ENCODE peak calls at places on chromosome 2, in four cellular contexts. E, R, Q and D are unnamed samples.
A peak's percentile ranks its signal among the peaks of the same experiment; 100 is the strongest.

GRCh38 chr2:173058673-173059072 is 17.0 kb upstream of the MAP3K20 start:
- DNase-seq in Q (no peak), E (no peak), R (no peak), D (no peak)

GRCh38 chr2:220181158-220181557 is 553.7 kb downstream of the SLC4A3 start:
- DNase-seq in Q (no peak), E (no peak), R (no peak), D (no peak)

GRCh38 chr2:104078431-104079157 is 775.3 kb upstream of the POU3F3 start:
- DNase-seq in Q (no peak), R (no peak), E (no peak), D (no peak)

GRCh38 chr2:88831792-88832248 is 140.3 kb downstream of the RPIA start:
- DNase-seq in Q (peak; percentile 40), E (no peak), R (peak; percentile 42), D (peak; percentile 70)

GRCh38 chr2:156125018-156125417 is 207.5 kb downstream of the NR4A2 start:
- DNase-seq in Q (no peak), R (no peak), E (no peak), D (no peak)

GRCh38 chr2:202877699-202878098 is 6.1 kb upstream of the ICA1L start:
- DNase-seq in Q (no peak), R (no peak), E (no peak), D (no peak)

GRCh38 chr2:10884530-10885478 is 26.9 kb upstream of the KCNF1 start:
- DNase-seq in Q (no peak), R (no peak), E (no peak), D (no peak)

GRCh38 chr2:240143276-240143675 is 2.8 kb upstream of the OTOS start:
- DNase-seq in E (no peak), R (no peak), Q (no peak), D (no peak)

GRCh38 chr2:217834744-217835513 is 167.9 kb downstream of the TNS1 start:
- DNase-seq in E (no peak), R (no peak), Q (no peak), D (no peak)

GRCh38 chr2:144239306-144239705 is 280.6 kb downstream of the ZEB2 start:
- DNase-seq in E (no peak), Q (no peak), R (no peak), D (no peak)

GRCh38 chr2:98524168-98524567 is 79.5 kb downstream of the INPP4A start:
- DNase-seq in R (no peak), Q (no peak), E (no peak), D (no peak)

GRCh38 chr2:212677466-212677865 is 138.9 kb upstream of the ERBB4 start:
- DNase-seq in R (no peak), Q (no peak), E (no peak), D (no peak)

GRCh38 chr2:107529146-107529545 is 297.5 kb upstream of the RGPD4 start:
- DNase-seq in E (no peak), R (no peak), Q (no peak), D (no peak)

GRCh38 chr2:170940066-170940465 is 11.0 kb downstream of the GORASP2 start:
- DNase-seq in Q (no peak), R (no peak), E (no peak), D (no peak)

GRCh38 chr2:117432746-117433145 is 381.7 kb upstream of the DDX18 start:
- DNase-seq in E (no peak), Q (no peak), R (no peak), D (no peak)

GRCh38 chr2:8599421-8600242 is 82.2 kb upstream of the ID2 start:
- DNase-seq in R (no peak), E (no peak), Q (no peak), D (no peak)

GRCh38 chr2:42602218-42602936 is 33.9 kb downstream of the MTA3 start:
- DNase-seq in E (no peak), R (no peak), Q (peak; percentile 9), D (no peak)

GRCh38 chr2:220899492-220899891 is 672.6 kb downstream of the EPHA4 start:
- DNase-seq in E (no peak), Q (no peak), R (no peak), D (no peak)

GRCh38 chr2:158816797-158817196 is 21.7 kb downstream of the DAPL1 start:
- DNase-seq in E (no peak), Q (no peak), R (no peak), D (no peak)

GRCh38 chr2:152657042-152657441 is 60.2 kb downstream of the PRPF40A start:
- DNase-seq in R (no peak), Q (peak; percentile 17), E (no peak), D (peak; percentile 12)

GRCh38 chr2:43041167-43041566 is 185.2 kb downstream of the ZFP36L2 start:
- DNase-seq in Q (no peak), R (no peak), E (no peak), D (no peak)

GRCh38 chr2:233798335-233799086 is 20.4 kb downstream of the MROH2A start:
- DNase-seq in R (no peak), E (no peak), Q (no peak), D (no peak)

GRCh38 chr2:235740821-235741220 is 247.0 kb downstream of the AGAP1 start:
- DNase-seq in Q (no peak), R (no peak), E (no peak), D (no peak)

GRCh38 chr2:120434487-120434886 is 88.6 kb downstream of the INHBB start:
- DNase-seq in E (peak; percentile 76), Q (no peak), R (no peak), D (no peak)

GRCh38 chr2:1742680-1743395 is 1.5 kb downstream of the PXDN start:
- DNase-seq in R (no peak), Q (no peak), E (no peak), D (no peak)
- TF ChIP-seq CTCF in R (peak; percentile 45), Q (no peak), E (peak; percentile 70), D (no peak)

GRCh38 chr2:132669854-132670103 is 226 bp downstream of the LYPD1 start:
- DNase-seq in Q (peak; percentile 14), E (no peak), R (no peak), D (no peak)

GRCh38 chr2:132668189-132668833 is 1.7 kb downstream of the LYPD1 start:
- DNase-seq in R (no peak), E (no peak), Q (no peak), D (no peak)

GRCh38 chr2:132670961-132671781 is 1.2 kb upstream of the LYPD1 start:
- DNase-seq in Q (no peak), R (peak; percentile 27), E (peak; percentile 64), D (no peak)

GRCh38 chr2:132668986-132669853 is 785 bp downstream of the LYPD1 start:
- DNase-seq in E (no peak), R (no peak), Q (no peak), D (no peak)

DNA sequence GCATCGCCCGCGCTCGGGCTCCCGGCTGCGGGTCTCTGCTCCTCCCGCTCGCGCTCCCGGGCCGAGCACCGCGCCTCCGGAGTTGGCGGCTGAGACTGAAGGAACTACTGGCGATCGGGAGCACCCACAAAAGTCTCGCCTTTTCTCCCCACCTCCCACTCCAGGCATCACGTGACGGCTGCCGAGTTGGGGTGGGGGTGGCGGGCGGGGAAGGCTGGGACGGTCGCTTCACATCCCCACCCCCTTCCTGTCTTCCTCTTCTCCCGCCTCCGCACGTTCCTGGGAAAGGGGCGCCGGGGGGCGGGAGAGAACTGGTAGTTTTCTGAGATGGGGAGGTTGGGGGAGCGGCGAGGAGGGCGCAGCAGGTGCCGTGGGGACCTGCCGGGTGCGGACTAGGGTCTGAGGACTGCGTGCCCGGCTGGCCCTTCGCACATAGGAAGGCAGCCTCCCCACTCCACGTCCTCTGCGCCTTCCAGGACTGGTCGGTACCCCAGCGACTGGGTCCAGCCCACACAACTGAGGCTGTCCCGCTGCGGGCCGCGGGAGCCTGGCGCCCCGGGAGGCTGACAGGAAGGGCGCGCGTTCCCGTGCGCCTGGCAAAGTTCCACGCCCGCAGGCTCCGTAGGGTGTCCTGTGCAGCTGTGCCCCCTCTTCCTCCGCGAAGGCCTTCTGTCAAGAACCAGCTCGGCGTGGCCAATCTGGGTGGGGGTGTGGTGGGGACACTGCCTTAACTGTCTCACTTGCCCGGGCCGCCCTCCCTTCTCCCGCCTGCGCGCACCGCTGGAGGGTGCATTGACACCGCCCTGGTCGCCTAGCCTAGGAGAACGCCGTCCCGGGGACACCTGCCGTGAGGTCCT is at the start of gene LYPD1:
- DNase-seq in R (no peak), Q (peak; percentile 11), E (no peak), D (no peak)
- TF ChIP-seq CTCF in R (no peak), Q (no peak), E (no peak), D (no peak)

GRCh38 chr2:241764272-241765241 is 12.1 kb upstream of the GAL3ST2 start:
- DNase-seq in E (no peak), Q (no peak), R (no peak), D (no peak)
- TF ChIP-seq CTCF in E (no peak), Q (no peak), R (no peak), D (no peak)

GRCh38 chr2:72950558-72951255 is 33.4 kb downstream of the EMX1 start:
- DNase-seq in Q (no peak), E (no peak), R (no peak), D (no peak)

GRCh38 chr2:72952961-72953360 is 35.6 kb downstream of the EMX1 start:
- DNase-seq in R (no peak), E (no peak), Q (no peak), D (no peak)

GRCh38 chr2:72953528-72953927 is 36.2 kb downstream of the EMX1 start:
- DNase-seq in R (no peak), E (no peak), Q (no peak), D (no peak)

GRCh38 chr2:72951303-72952095 is 34.2 kb downstream of the EMX1 start:
- DNase-seq in R (no peak), Q (no peak), E (no peak), D (no peak)

DNA sequence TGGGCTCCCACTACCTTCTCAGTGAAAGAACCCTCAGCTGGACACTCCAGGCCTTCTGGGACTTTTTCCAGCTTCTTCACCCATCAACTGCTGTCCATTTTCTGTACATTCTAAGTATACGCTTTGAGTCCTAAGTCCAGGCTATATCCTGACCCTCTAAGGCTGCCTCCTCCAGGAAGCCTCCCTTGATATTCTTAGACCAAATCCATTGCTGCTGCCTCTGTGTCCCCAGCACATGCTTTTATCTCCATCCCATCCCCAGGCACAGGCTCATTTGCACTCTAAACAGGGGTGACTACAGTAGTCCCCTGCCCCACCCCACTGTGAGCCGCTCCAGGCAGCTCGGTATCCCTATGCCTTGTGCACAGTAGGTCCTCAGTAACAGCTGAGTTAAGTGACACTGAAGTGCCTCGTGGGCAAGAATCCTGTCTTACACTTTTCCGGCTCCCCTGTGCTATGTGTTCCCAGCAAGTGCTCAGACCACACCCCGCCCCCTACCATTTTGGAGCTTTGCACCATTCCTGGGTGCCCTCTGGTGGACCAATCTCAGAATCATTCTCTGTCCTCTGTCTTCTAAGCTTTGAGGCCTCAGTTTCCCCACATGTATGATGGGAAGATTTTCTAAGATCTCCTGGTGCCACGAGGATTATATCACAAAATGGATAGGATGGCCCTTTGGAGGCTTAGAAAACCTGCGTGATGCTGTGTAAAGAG is 34.9 kb downstream of the EMX1 start:
- DNase-seq in R (no peak), E (no peak), Q (no peak), D (no peak)
- TF ChIP-seq CTCF in R (peak; percentile 8), E (no peak), Q (no peak), D (no peak)

DNA sequence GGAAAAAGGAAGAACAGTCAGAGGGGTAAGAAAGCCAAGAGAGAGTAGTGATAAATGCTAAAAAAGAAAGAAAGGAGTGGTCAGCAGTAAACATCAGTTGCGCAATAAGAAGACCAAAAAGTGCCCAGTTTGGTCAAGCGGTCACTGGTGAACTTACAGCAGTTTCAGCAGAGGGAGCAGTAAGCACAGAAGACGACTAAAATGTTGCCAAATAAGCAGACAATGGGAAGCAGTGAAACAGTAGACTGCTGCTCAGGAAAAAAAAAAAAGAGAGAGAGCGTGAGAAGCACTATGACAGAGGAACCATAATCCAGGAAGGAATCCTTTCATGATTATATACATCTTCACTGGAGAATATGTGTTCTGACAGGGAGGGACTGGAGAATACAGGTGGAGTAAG is 45.8 kb downstream of the DNAJC10 start:
- DNase-seq in Q (no peak), E (peak; percentile 53), R (no peak), D (no peak)
- TF ChIP-seq CTCF in Q (no peak), E (peak; percentile 18), R (no peak), D (no peak)